ENCODE peak calls at places on chromosome 18, in four cellular contexts. N is hepatic stellate cell; V is activated CD4-positive, CD25-positive, alpha-beta regulatory T cell; E is NCI-H1436. Y is an unnamed sample.

GRCh38 chr18:37502036-37502435 is 63.6 kb downstream of the CELF4 start:
- DNase-seq in N (no peak), V (no peak), E (no peak), Y (no peak)

GRCh38 chr18:3323900-3324299 is 62.0 kb downstream of the MYL12B start:
- DNase-seq in E (no peak), N (no peak), V (no peak), Y (no peak)

GRCh38 chr18:76480913-76481312 is 14.1 kb downstream of the ZNF516 start:
- DNase-seq in N (no peak), E (no peak), V (no peak), Y (no peak)

GRCh38 chr18:79476031-79476917 is 80.5 kb downstream of the NFATC1 start:
- DNase-seq in E (no peak), N (no peak), V (no peak), Y (no peak)

GRCh38 chr18:22684268-22684667 is 248.9 kb upstream of the RBBP8 start:
- DNase-seq in E (no peak), V (no peak), N (no peak), Y (no peak)

GRCh38 chr18:56285387-56286055 is 352.9 kb downstream of the TXNL1 start:
- DNase-seq in N (no peak), V (no peak), E (no peak), Y (no peak)

GRCh38 chr18:25111382-25112070 is 240.4 kb downstream of the ZNF521 start:
- DNase-seq in E (no peak), V (no peak), N (no peak), Y (no peak)

GRCh38 chr18:23331091-23331920 is 121.8 kb upstream of the RIOK3 start:
- DNase-seq in E (no peak), N (no peak), V (no peak), Y (no peak)

GRCh38 chr18:32552421-32553030 is 81.8 kb upstream of the GAREM1 start:
- DNase-seq in V (peak), N (peak), E (peak), Y (peak)

GRCh38 chr18:76565238-76566173 is 70.5 kb upstream of the ZNF516 start:
- DNase-seq in V (no peak), N (peak), E (peak), Y (peak)

GRCh38 chr18:616380-616995 is 19.7 kb downstream of the CLUL1 start:
- DNase-seq in V (no peak), E (no peak), N (peak), Y (peak)

GRCh38 chr18:33581816-33582215 is 3.8 kb downstream of the ASXL3 start:
- DNase-seq in N (no peak), V (no peak), E (no peak), Y (no peak)

GRCh38 chr18:21912339-21913239 is 172.0 kb downstream of the MIB1 start:
- DNase-seq in N (no peak), E (no peak), V (no peak), Y (no peak)

GRCh38 chr18:477565-477964 is 22.9 kb downstream of the COLEC12 start:
- DNase-seq in E (no peak), N (no peak), V (no peak), Y (no peak)

GRCh38 chr18:702957-703659 is 9.3 kb downstream of the ENOSF1 start:
- DNase-seq in V (no peak), N (peak), E (no peak), Y (no peak)

GRCh38 chr18:13380671-13381070 is 162.1 kb downstream of the LDLRAD4 start:
- DNase-seq in N (no peak), V (no peak), E (no peak), Y (no peak)

GRCh38 chr18:1229634-1230033 is 325.0 kb downstream of the ADCYAP1 start:
- DNase-seq in E (no peak), N (no peak), V (no peak), Y (no peak)

GRCh38 chr18:34802938-34803337 is 92.8 kb downstream of the DTNA start:
- DNase-seq in V (no peak), E (no peak), N (no peak), Y (no peak)

GRCh38 chr18:74123200-74123599 is 24.4 kb downstream of the FBXO15 start:
- DNase-seq in N (no peak), E (no peak), V (no peak), Y (no peak)

Y was measured in amniotic stem cell.